ENCODE peak calls at places on chromosomes 7 and 10, in nine cellular contexts. V is stomach, J is breast epithelium, L is HCT116, A is esophagus muscularis mucosa, K is Panc1, U is sigmoid colon, S is HL-60, C is GM12878. N is an unnamed sample.

GRCh38 chr10:4704034-4704545 is 121.9 kb upstream of the AKR1E2 start:
- DNase-seq in V (no peak), J (no peak), L (peak), A (no peak), K (peak), U (no peak), S (no peak), C (no peak), N (no peak)

GRCh38 chr10:125156196-125156595 is 4.2 kb downstream of the CTBP2 start:
- DNase-seq in V (no peak), J (no peak), L (no peak), A (no peak), K (no peak), U (peak), S (no peak), C (no peak), N (no peak)

GRCh38 chr7:113122657-113123252 is 4.4 kb upstream of the SMIM30 start:
- DNase-seq in V (no peak), J (no peak), L (no peak), A (no peak), K (no peak), U (no peak), S (no peak), C (no peak), N (no peak)

GRCh38 chr7:141676618-141677017 is 25.3 kb downstream of the DENND11 start:
- DNase-seq in V (no peak), J (no peak), L (no peak), A (no peak), K (no peak), U (no peak), S (no peak), C (no peak), N (no peak)

GRCh38 chr10:86936661-86937501 is 20.5 kb downstream of the MMRN2 start:
- DNase-seq in V (peak), J (peak), L (no peak), A (no peak), K (no peak), U (no peak), S (no peak), C (no peak), N (no peak)

GRCh38 chr7:123604739-123605138 is 3.1 kb downstream of the ASB15 start:
- DNase-seq in V (no peak), J (no peak), L (no peak), A (no peak), K (no peak), U (no peak), S (no peak), C (no peak), N (no peak)

GRCh38 chr10:116783011-116783655 is 40.8 kb upstream of the HSPA12A start:
- DNase-seq in V (no peak), J (no peak), L (no peak), A (no peak), K (no peak), U (no peak), S (no peak), C (no peak), N (no peak)

GRCh38 chr10:94093286-94093905 is 99.7 kb downstream of the PLCE1 start:
- DNase-seq in V (no peak), J (no peak), L (no peak), A (peak), K (no peak), U (no peak), S (no peak), C (no peak), N (peak)

GRCh38 chr7:50531401-50531906 is 33.8 kb downstream of the DDC start:
- DNase-seq in V (no peak), J (no peak), L (peak), A (peak), K (peak), U (no peak), S (no peak), C (no peak), N (no peak)

GRCh38 chr10:74738985-74739567 is 87.3 kb upstream of the KAT6B start:
- DNase-seq in V (no peak), J (no peak), L (no peak), A (peak), K (no peak), U (no peak), S (no peak), C (peak), N (no peak)

GRCh38 chr7:28483112-28483511 is 70.8 kb downstream of the CREB5 start:
- DNase-seq in V (no peak), J (no peak), L (no peak), A (no peak), K (no peak), U (no peak), S (no peak), C (no peak), N (no peak)

GRCh38 chr7:30927040-30927439 is 15.4 kb downstream of the AQP1 start:
- DNase-seq in V (no peak), J (no peak), L (no peak), A (no peak), K (no peak), U (no peak), S (no peak), C (no peak), N (no peak)

GRCh38 chr7:4862156-4862555 is 326 bp upstream of the PAPOLB start:
- DNase-seq in V (no peak), J (no peak), L (no peak), A (no peak), K (no peak), U (no peak), S (no peak), C (no peak), N (no peak)
- H3K4me3 ChIP-seq in V (peak), J (peak), L (no peak), A (peak), K (no peak), U (peak), S (no peak), C (no peak), N (peak)

GRCh38 chr7:43303740-43304241 is 191.3 kb downstream of the HECW1 start:
- DNase-seq in V (no peak), J (no peak), L (peak), A (no peak), K (no peak), U (no peak), S (no peak), C (no peak), N (no peak)

GRCh38 chr7:43311694-43312093 is 199.2 kb downstream of the HECW1 start:
- DNase-seq in V (no peak), J (no peak), L (no peak), A (no peak), K (no peak), U (no peak), S (no peak), C (no peak), N (no peak)

GRCh38 chr7:43302773-43303172 is 190.3 kb downstream of the HECW1 start:
- DNase-seq in V (no peak), J (no peak), L (no peak), A (no peak), K (no peak), U (no peak), S (no peak), C (no peak), N (no peak)

GRCh38 chr7:43308913-43309789 is 196.7 kb downstream of the HECW1 start:
- DNase-seq in V (no peak), J (no peak), L (no peak), A (no peak), K (no peak), U (no peak), S (no peak), C (peak), N (no peak)

DNA sequence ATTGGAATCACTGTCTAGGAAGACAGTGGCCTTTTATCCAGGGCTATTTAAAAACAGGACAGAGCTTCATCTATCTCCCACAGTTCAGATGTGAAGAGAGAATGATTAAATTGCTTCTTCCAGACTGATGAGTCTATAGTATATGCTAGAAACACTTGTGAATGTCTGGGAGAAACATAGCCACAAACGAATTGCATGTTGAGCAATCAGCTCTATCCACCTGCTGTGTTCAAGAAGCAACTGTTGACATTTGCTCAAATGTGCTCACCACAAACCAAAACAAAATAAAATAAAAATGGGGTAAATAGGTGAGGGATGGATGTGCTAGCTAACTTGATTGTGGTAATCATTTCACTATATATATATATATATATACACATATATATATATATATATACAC is 195.1 kb downstream of the HECW1 start:
- DNase-seq in V (no peak), J (no peak), L (no peak), A (no peak), K (no peak), U (no peak), S (no peak), C (no peak), N (no peak)
- TF ChIP-seq POLR2AphosphoS5 in V (no peak), J (no peak), L (no peak), A (no peak), K (no peak), U (no peak), S (no peak), C (no peak), N (no peak)

GRCh38 chr7:56174346-56175085 is 58.3 kb upstream of the NUPR2 start:
- DNase-seq in V (no peak), J (no peak), L (no peak), A (no peak), K (no peak), U (no peak), S (no peak), C (no peak), N (no peak)
- H3K4me3 ChIP-seq in V (peak), J (peak), L (no peak), A (peak), K (no peak), U (peak), S (no peak), C (no peak), N (peak)

GRCh38 chr10:95445223-95445836 is 115.8 kb downstream of the SORBS1 start:
- DNase-seq in V (peak), J (peak), L (peak), A (no peak), K (peak), U (peak), S (no peak), C (no peak), N (no peak)
- TF ChIP-seq POLR2AphosphoS5 in V (peak), J (peak), L (no peak), A (peak), K (no peak), U (peak), S (no peak), C (no peak), N (peak)

GRCh38 chr7:100803398-100804161 is 23.7 kb downstream of the EPHB4 start:
- DNase-seq in V (peak), J (peak), L (no peak), A (peak), K (no peak), U (peak), S (peak), C (peak), N (no peak)
- H3K4me3 ChIP-seq in V (no peak), J (peak), L (no peak), A (peak), K (no peak), U (no peak), S (peak), C (peak), N (no peak)

GRCh38 chr7:128708824-128709223 is 30.3 kb upstream of the CALU start:
- DNase-seq in V (no peak), J (no peak), L (no peak), A (no peak), K (no peak), U (no peak), S (no peak), C (no peak), N (no peak)
- TF ChIP-seq POLR2AphosphoS5 in V (no peak), J (no peak), L (no peak), A (no peak), K (no peak), U (no peak), S (no peak), C (no peak), N (no peak)

GRCh38 chr10:121596668-121597503 is 1.4 kb downstream of the FGFR2 start:
- DNase-seq in V (peak), J (peak), L (no peak), A (no peak), K (no peak), U (peak), S (no peak), C (no peak), N (no peak)
- H3K4me3 ChIP-seq in V (peak), J (peak), L (peak), A (peak), K (peak), U (peak), S (no peak), C (no peak), N (peak)

GRCh38 chr7:2478387-2478760 is 2.2 kb upstream of the GRIFIN start:
- DNase-seq in V (peak), J (peak), L (no peak), A (no peak), K (no peak), U (peak), S (peak), C (no peak), N (no peak)
- TF ChIP-seq POLR2AphosphoS5 in V (peak), J (no peak), L (no peak), A (no peak), K (no peak), U (no peak), S (no peak), C (no peak), N (no peak)

DNA sequence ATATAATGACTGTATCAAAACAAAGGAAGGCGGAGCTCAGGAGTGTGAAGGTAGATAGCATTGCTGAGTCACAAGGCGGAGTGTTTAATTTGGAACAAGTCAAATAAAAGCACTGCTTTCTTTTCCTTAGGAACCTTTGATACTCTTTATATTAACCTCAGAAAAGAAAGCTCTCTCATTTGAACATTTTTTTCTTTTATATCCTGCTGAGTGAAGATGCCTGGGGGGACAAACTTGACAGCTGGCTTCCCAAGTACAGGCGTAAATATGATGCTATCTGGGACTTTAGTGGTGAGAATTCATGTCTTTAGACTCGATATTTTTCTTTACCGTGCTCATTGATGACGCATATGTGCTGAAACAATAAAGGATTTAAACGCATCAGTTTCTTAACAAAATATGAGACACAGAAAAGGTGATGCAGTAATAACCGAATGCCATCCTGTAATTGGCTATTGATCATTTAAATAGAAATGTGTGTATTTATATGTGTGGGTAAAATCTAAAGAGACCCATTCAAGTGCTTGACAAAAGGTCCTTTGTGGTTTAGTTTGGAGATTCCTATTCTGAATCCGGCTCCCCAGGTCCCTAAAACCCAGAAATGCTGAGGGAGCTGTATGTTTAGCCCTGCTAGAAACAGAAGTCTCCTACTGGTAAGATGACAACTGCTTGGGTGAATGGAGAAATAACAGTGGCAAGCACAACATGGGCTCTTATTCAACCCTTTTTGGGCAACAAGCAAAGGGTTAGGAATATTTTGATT is 102.7 kb downstream of the PRTFDC1 start:
- DNase-seq in V (no peak), J (no peak), L (peak), A (no peak), K (no peak), U (no peak), S (no peak), C (no peak), N (no peak)
- H3K4me3 ChIP-seq in V (peak), J (no peak), L (no peak), A (no peak), K (no peak), U (no peak), S (no peak), C (no peak), N (no peak)

N was measured in vagina.